ENCODE peak calls at places on chromosomes 6 and 20, in four cellular contexts. One of them, this sample, is unnamed.

GRCh38 chr6:134614606-134615485 is 296.9 kb upstream of the SGK1 start:
- DNase-seq in spleen: no peak
- DNase-seq in CD4-positive, alpha-beta memory T cell: no peak
- DNase-seq in Karpas-422: no peak
- DNase-seq in this sample: no peak

GRCh38 chr6:13924949-13925881 is at the start of gene RNF182:
- DNase-seq in spleen: peak; percentile 79
- DNase-seq in CD4-positive, alpha-beta memory T cell: no peak
- DNase-seq in Karpas-422: no peak
- DNase-seq in this sample: no peak

GRCh38 chr20:41632896-41633295 is 14.7 kb upstream of the CHD6 start:
- DNase-seq in spleen: no peak
- DNase-seq in Karpas-422: peak; percentile 56
- DNase-seq in CD4-positive, alpha-beta memory T cell: no peak
- DNase-seq in this sample: no peak

GRCh38 chr6:88650029-88650619 is 313.3 kb downstream of the RNGTT start:
- DNase-seq in CD4-positive, alpha-beta memory T cell: no peak
- DNase-seq in spleen: no peak
- DNase-seq in Karpas-422: no peak
- DNase-seq in this sample: peak; percentile 46

GRCh38 chr20:8464368-8464767 is 332.3 kb downstream of the PLCB1 start:
- DNase-seq in Karpas-422: no peak
- DNase-seq in CD4-positive, alpha-beta memory T cell: no peak
- DNase-seq in spleen: no peak
- DNase-seq in this sample: peak; percentile 37

GRCh38 chr6:1763411-1763810 is 153.7 kb downstream of the FOXC1 start:
- DNase-seq in Karpas-422: no peak
- DNase-seq in spleen: no peak
- DNase-seq in CD4-positive, alpha-beta memory T cell: no peak
- DNase-seq in this sample: no peak

GRCh38 chr20:4038047-4038459 is 22.7 kb upstream of the RNF24 start:
- DNase-seq in spleen: peak; percentile 93
- DNase-seq in Karpas-422: peak; percentile 95
- DNase-seq in CD4-positive, alpha-beta memory T cell: peak; percentile 96
- DNase-seq in this sample: peak; percentile 43

GRCh38 chr20:56974499-56975250 is 291.8 kb downstream of the BMP7 start:
- DNase-seq in spleen: no peak
- DNase-seq in Karpas-422: peak; percentile 86
- DNase-seq in CD4-positive, alpha-beta memory T cell: no peak
- DNase-seq in this sample: peak; percentile 76

GRCh38 chr20:5181955-5182354 is 55.1 kb downstream of the CDS2 start:
- DNase-seq in CD4-positive, alpha-beta memory T cell: no peak
- DNase-seq in spleen: no peak
- DNase-seq in Karpas-422: no peak
- DNase-seq in this sample: no peak

GRCh38 chr20:31560094-31560899 is 44.8 kb upstream of the ID1 start:
- DNase-seq in CD4-positive, alpha-beta memory T cell: peak; percentile 66
- DNase-seq in Karpas-422: peak; percentile 82
- DNase-seq in spleen: peak; percentile 92
- DNase-seq in this sample: peak; percentile 75

GRCh38 chr6:7173843-7174503 is 66.2 kb downstream of the RREB1 start:
- DNase-seq in CD4-positive, alpha-beta memory T cell: no peak
- DNase-seq in spleen: no peak
- DNase-seq in Karpas-422: no peak
- DNase-seq in this sample: no peak

GRCh38 chr20:57250607-57251343 is 15.7 kb downstream of the BMP7 start:
- DNase-seq in spleen: no peak
- DNase-seq in Karpas-422: peak; percentile 65
- DNase-seq in CD4-positive, alpha-beta memory T cell: no peak
- DNase-seq in this sample: peak; percentile 71

GRCh38 chr20:1657556-1658334 is at the start of gene SIRPG:
- DNase-seq in CD4-positive, alpha-beta memory T cell: no peak
- DNase-seq in spleen: no peak
- DNase-seq in Karpas-422: no peak
- DNase-seq in this sample: no peak

GRCh38 chr20:64035066-64035932 is 683 bp upstream of the C20orf204 start:
- DNase-seq in spleen: peak; percentile 73
- DNase-seq in CD4-positive, alpha-beta memory T cell: peak; percentile 74
- DNase-seq in Karpas-422: no peak
- DNase-seq in this sample: no peak

GRCh38 chr6:2102316-2102883 is 143.0 kb downstream of the GMDS start:
- DNase-seq in spleen: no peak
- DNase-seq in Karpas-422: no peak
- DNase-seq in CD4-positive, alpha-beta memory T cell: no peak
- DNase-seq in this sample: no peak

GRCh38 chr6:39051399-39052122 is 3.0 kb downstream of the GLP1R start:
- DNase-seq in spleen: peak; percentile 55
- DNase-seq in CD4-positive, alpha-beta memory T cell: no peak
- DNase-seq in Karpas-422: no peak
- DNase-seq in this sample: no peak

GRCh38 chr6:63475707-63476106 is 96.6 kb upstream of the LOC128125822 start:
- DNase-seq in Karpas-422: no peak
- DNase-seq in CD4-positive, alpha-beta memory T cell: no peak
- DNase-seq in spleen: no peak
- DNase-seq in this sample: no peak

GRCh38 chr6:49988900-49989299 is 19.5 kb upstream of the DEFB113 start:
- DNase-seq in Karpas-422: no peak
- DNase-seq in spleen: no peak
- DNase-seq in CD4-positive, alpha-beta memory T cell: no peak
- DNase-seq in this sample: no peak

GRCh38 chr20:20411841-20412240 is 43.9 kb downstream of the INSM1 start:
- DNase-seq in Karpas-422: no peak
- DNase-seq in spleen: no peak
- DNase-seq in CD4-positive, alpha-beta memory T cell: no peak
- DNase-seq in this sample: no peak

GRCh38 chr6:101980924-101981323 is 587.4 kb downstream of the GRIK2 start:
- DNase-seq in CD4-positive, alpha-beta memory T cell: no peak
- DNase-seq in spleen: no peak
- DNase-seq in Karpas-422: no peak
- DNase-seq in this sample: no peak
- H3K4me1 ChIP-seq in CD4-positive, alpha-beta memory T cell: no peaks in the 10 kb centered on the region
- H3K4me1 ChIP-seq in spleen: no peaks in the 10 kb centered on the region
- H3K4me1 ChIP-seq in Karpas-422: no peaks in the 10 kb centered on the region
- H3K4me1 ChIP-seq in this sample: no peaks in the 10 kb centered on the region

GRCh38 chr20:62562831-62563230 is 79.5 kb upstream of the SLCO4A1 start:
- DNase-seq in Karpas-422: no peak
- DNase-seq in spleen: no peak
- DNase-seq in CD4-positive, alpha-beta memory T cell: peak; percentile 25
- DNase-seq in this sample: no peak
- H3K4me3 ChIP-seq in Karpas-422: no peak overlapping the region
- H3K4me3 ChIP-seq in spleen: no peak overlapping the region
- H3K4me3 ChIP-seq in CD4-positive, alpha-beta memory T cell: no peak overlapping the region
- H3K4me3 ChIP-seq in this sample: no peak overlapping the region

DNA sequence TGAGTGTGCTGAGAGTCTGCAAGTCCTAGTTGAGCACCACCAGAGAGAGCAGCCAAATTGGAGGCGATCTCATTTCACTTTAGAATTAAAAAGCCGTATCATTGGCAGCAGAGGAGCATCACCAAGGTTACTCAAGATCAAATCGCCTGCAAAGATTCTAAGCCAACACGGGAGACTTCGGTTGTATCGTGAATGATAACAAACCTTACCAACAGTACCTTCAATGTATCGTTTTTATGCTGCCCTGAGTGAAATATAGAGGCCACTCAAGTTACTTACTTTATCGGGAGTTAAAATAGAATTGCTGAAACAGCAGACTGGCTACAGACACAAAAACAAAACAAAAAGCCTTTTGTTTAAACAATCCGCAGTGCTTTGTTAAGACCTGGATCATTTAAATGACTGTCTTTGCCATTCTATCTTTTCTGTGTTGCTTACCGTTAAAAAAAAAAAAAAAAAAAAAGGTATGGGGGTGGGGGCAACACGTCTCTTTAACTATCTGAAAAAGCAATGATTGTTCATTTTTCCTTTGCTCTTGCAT is 14.2 kb downstream of the NHSL1 start:
- DNase-seq in CD4-positive, alpha-beta memory T cell: no peak
- DNase-seq in Karpas-422: no peak
- DNase-seq in spleen: no peak
- DNase-seq in this sample: no peak
- H3K4me1 ChIP-seq in CD4-positive, alpha-beta memory T cell: no peaks in the 10 kb centered on the region
- H3K4me1 ChIP-seq in Karpas-422: peaks cover 3% of the 10 kb centered on the region
- H3K4me1 ChIP-seq in spleen: no peaks in the 10 kb centered on the region
- H3K4me1 ChIP-seq in this sample: no peaks in the 10 kb centered on the region

GRCh38 chr6:10463491-10464481 is 48.9 kb upstream of the TFAP2A start:
- DNase-seq in Karpas-422: no peak
- DNase-seq in CD4-positive, alpha-beta memory T cell: no peak
- DNase-seq in spleen: no peak
- DNase-seq in this sample: no peak
- H3K4me3 ChIP-seq in Karpas-422: no peak overlapping the region
- H3K4me3 ChIP-seq in CD4-positive, alpha-beta memory T cell: no peak overlapping the region
- H3K4me3 ChIP-seq in spleen: no peak overlapping the region
- H3K4me3 ChIP-seq in this sample: no peak overlapping the region

DNA sequence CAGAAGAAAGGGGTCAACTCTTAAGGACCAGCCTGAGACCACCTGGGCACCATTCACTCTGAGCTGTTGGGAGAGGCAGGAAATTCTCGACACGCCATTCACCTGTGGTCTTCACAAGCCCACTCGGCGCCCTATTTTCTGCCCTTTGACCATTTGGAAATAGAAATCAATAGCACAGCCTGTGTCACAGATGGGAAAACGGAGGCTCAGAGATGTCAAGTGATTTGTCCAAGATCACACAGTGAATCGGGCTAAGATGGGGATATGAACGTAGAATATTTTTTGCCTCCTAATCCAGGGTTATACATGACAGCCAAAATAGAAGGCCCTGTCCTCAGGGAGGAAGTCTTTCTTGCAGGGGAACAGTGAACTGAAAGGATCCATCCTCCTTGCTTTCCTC is 3.0 kb upstream of the APOBEC2 start:
- DNase-seq in spleen: no peak
- DNase-seq in CD4-positive, alpha-beta memory T cell: no peak
- DNase-seq in Karpas-422: no peak
- DNase-seq in this sample: no peak
- H3K4me1 ChIP-seq in spleen: peaks cover 7% of the 10 kb centered on the region
- H3K4me1 ChIP-seq in CD4-positive, alpha-beta memory T cell: peaks cover 16% of the 10 kb centered on the region
- H3K4me1 ChIP-seq in Karpas-422: peaks cover 10% of the 10 kb centered on the region
- H3K4me1 ChIP-seq in this sample: peaks cover 30% of the 10 kb centered on the region

DNA sequence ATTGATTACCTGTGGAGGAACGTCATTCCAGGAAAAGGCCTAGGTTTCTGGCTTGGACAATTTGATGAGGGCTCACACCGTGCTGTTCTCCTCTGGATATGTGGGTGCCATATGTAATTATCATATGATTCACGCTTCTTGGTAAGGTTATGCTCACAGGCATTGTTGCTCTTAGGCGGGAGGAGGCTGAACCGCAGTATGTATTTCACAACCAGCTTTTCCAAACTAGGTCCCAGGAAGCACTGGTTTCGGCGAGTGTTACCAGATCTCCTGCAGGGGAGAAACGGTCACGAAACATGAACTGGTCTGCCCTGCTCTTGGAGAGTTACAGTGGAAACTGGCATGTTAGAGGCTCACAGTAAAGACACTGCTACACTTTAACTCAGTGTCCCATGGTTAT is 793 bp upstream of the FAM50B start:
- DNase-seq in CD4-positive, alpha-beta memory T cell: no peak
- DNase-seq in Karpas-422: no peak
- DNase-seq in spleen: no peak
- DNase-seq in this sample: no peak
- H3K4me3 ChIP-seq in CD4-positive, alpha-beta memory T cell: peak overlapping the region; percentile 0
- H3K4me3 ChIP-seq in Karpas-422: peak overlapping the region; percentile 52
- H3K4me3 ChIP-seq in spleen: no peak overlapping the region
- H3K4me3 ChIP-seq in this sample: no peak overlapping the region

This sample was measured in OCI-LY7.